ENCODE peak calls at places on chromosomes 3 and 15, in ten cellular contexts. One of them, this sample, is unnamed.

GRCh38 chr3:183268361-183268760 is 15.3 kb downstream of the B3GNT5 start:
- DNase-seq in tibial nerve: no peak
- DNase-seq in A549: no peak
- DNase-seq in IMR-90: no peak
- DNase-seq in upper lobe of left lung: no peak
- DNase-seq in K562: no peak
- DNase-seq in breast epithelium: no peak
- DNase-seq in heart left ventricle: no peak
- DNase-seq in sigmoid colon: no peak
- DNase-seq in stomach: no peak
- DNase-seq in this sample: no peak

GRCh38 chr3:197468866-197469382 is 86.8 kb downstream of the BDH1 start:
- DNase-seq in tibial nerve: no peak
- DNase-seq in A549: peak; percentile 71
- DNase-seq in IMR-90: peak; percentile 46
- DNase-seq in upper lobe of left lung: no peak
- DNase-seq in K562: no peak
- DNase-seq in breast epithelium: no peak
- DNase-seq in heart left ventricle: no peak
- DNase-seq in sigmoid colon: no peak
- DNase-seq in stomach: peak; percentile 33
- DNase-seq in this sample: no peak

GRCh38 chr3:24526640-24527237 is 32.1 kb upstream of the THRB start:
- DNase-seq in tibial nerve: no peak
- DNase-seq in A549: no peak
- DNase-seq in IMR-90: no peak
- DNase-seq in upper lobe of left lung: no peak
- DNase-seq in K562: no peak
- DNase-seq in breast epithelium: no peak
- DNase-seq in heart left ventricle: no peak
- DNase-seq in sigmoid colon: no peak
- DNase-seq in stomach: no peak
- DNase-seq in this sample: no peak

GRCh38 chr3:121431717-121432517 is 113.9 kb downstream of the POLQ start:
- DNase-seq in tibial nerve: no peak
- DNase-seq in A549: no peak
- DNase-seq in IMR-90: peak; percentile 59
- DNase-seq in upper lobe of left lung: peak; percentile 31
- DNase-seq in K562: no peak
- DNase-seq in breast epithelium: no peak
- DNase-seq in heart left ventricle: no peak
- DNase-seq in sigmoid colon: no peak
- DNase-seq in stomach: no peak
- DNase-seq in this sample: no peak

GRCh38 chr15:60379466-60380274 is 18.1 kb downstream of the ANXA2 start:
- DNase-seq in tibial nerve: no peak
- DNase-seq in A549: peak; percentile 95
- DNase-seq in IMR-90: peak; percentile 98
- DNase-seq in upper lobe of left lung: no peak
- DNase-seq in K562: no peak
- DNase-seq in breast epithelium: no peak
- DNase-seq in heart left ventricle: no peak
- DNase-seq in sigmoid colon: no peak
- DNase-seq in stomach: no peak
- DNase-seq in this sample: no peak

GRCh38 chr3:134328147-134328591 is 46.1 kb downstream of the AMOTL2 start:
- DNase-seq in tibial nerve: no peak
- DNase-seq in A549: peak; percentile 74
- DNase-seq in IMR-90: peak; percentile 93
- DNase-seq in upper lobe of left lung: no peak
- DNase-seq in K562: no peak
- DNase-seq in breast epithelium: peak; percentile 37
- DNase-seq in heart left ventricle: no peak
- DNase-seq in sigmoid colon: peak; percentile 70
- DNase-seq in stomach: no peak
- DNase-seq in this sample: no peak

GRCh38 chr3:111885578-111885977 is 26.5 kb downstream of the PHLDB2 start:
- DNase-seq in tibial nerve: no peak
- DNase-seq in A549: no peak
- DNase-seq in IMR-90: no peak
- DNase-seq in upper lobe of left lung: no peak
- DNase-seq in K562: no peak
- DNase-seq in breast epithelium: no peak
- DNase-seq in heart left ventricle: no peak
- DNase-seq in sigmoid colon: no peak
- DNase-seq in stomach: no peak
- DNase-seq in this sample: no peak

GRCh38 chr3:154615451-154615850 is 185.5 kb upstream of the GPR149 start:
- DNase-seq in tibial nerve: no peak
- DNase-seq in A549: no peak
- DNase-seq in IMR-90: no peak
- DNase-seq in upper lobe of left lung: no peak
- DNase-seq in K562: no peak
- DNase-seq in breast epithelium: no peak
- DNase-seq in heart left ventricle: no peak
- DNase-seq in sigmoid colon: no peak
- DNase-seq in stomach: no peak
- DNase-seq in this sample: no peak

GRCh38 chr3:186165331-186165730 is 56.4 kb upstream of the ETV5 start:
- DNase-seq in tibial nerve: no peak
- DNase-seq in A549: no peak
- DNase-seq in IMR-90: no peak
- DNase-seq in upper lobe of left lung: no peak
- DNase-seq in K562: no peak
- DNase-seq in breast epithelium: no peak
- DNase-seq in heart left ventricle: no peak
- DNase-seq in sigmoid colon: no peak
- DNase-seq in stomach: no peak
- DNase-seq in this sample: no peak

GRCh38 chr3:9279959-9280358 is 30.5 kb upstream of the SRGAP3 start:
- DNase-seq in tibial nerve: no peak
- DNase-seq in A549: peak; percentile 8
- DNase-seq in IMR-90: peak; percentile 20
- DNase-seq in upper lobe of left lung: no peak
- DNase-seq in K562: no peak
- DNase-seq in breast epithelium: no peak
- DNase-seq in heart left ventricle: no peak
- DNase-seq in sigmoid colon: no peak
- DNase-seq in stomach: no peak
- DNase-seq in this sample: no peak

GRCh38 chr15:68192117-68192516 is 13.0 kb downstream of the CALML4 start:
- DNase-seq in tibial nerve: no peak
- DNase-seq in A549: no peak
- DNase-seq in IMR-90: no peak
- DNase-seq in upper lobe of left lung: no peak
- DNase-seq in K562: no peak
- DNase-seq in breast epithelium: no peak
- DNase-seq in heart left ventricle: no peak
- DNase-seq in sigmoid colon: no peak
- DNase-seq in stomach: no peak
- DNase-seq in this sample: no peak

GRCh38 chr3:105367406-105368213 is 901 bp downstream of the ALCAM start:
- DNase-seq in tibial nerve: peak; percentile 38
- DNase-seq in A549: peak; percentile 65
- DNase-seq in IMR-90: peak; percentile 70
- DNase-seq in upper lobe of left lung: peak; percentile 79
- DNase-seq in K562: no peak
- DNase-seq in breast epithelium: peak; percentile 70
- DNase-seq in heart left ventricle: peak; percentile 78
- DNase-seq in sigmoid colon: peak; percentile 83
- DNase-seq in stomach: peak; percentile 77
- DNase-seq in this sample: peak; percentile 43
- TF ChIP-seq POLR2A in tibial nerve: no peak
- TF ChIP-seq POLR2A in A549: no peak
- TF ChIP-seq POLR2A in IMR-90: no peak
- TF ChIP-seq POLR2A in upper lobe of left lung: no peak
- TF ChIP-seq POLR2A in K562: no peak
- TF ChIP-seq POLR2A in breast epithelium: no peak
- TF ChIP-seq POLR2A in heart left ventricle: no peak
- TF ChIP-seq POLR2A in sigmoid colon: no peak
- TF ChIP-seq POLR2A in stomach: no peak
- TF ChIP-seq POLR2A in this sample: no peak

DNA sequence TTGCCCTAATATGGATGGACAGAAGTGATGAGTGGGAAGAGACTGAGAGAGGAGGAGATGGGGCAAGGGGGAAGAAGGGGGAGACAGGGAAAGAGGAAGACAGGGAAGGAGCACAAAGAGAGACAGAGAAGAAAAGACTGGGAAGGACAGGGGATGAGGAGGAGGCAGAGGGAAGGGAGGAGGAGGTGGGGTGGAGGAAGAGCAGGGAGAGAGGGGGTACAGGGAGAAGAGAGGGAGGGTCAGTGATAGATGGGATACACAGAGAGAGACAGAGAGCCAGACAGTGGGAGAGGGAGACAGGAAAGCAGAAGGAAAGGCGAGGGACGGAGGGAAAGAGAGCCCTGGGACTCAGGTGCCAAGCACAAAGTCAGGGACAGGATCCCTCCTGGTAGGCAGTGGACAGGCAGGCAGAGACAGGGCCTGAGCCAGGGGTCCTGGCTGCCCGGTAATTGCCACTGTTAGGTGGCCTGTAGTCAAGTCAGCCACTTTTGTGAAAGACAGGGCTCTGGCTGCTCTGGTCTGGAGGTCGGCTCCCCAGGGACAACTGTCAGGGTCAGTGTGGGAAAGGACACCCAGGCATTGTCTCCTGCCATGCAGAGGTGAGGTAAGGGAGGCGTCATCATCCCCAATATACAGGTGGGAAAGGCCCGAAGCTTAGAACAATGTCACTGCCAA is 9.8 kb downstream of the VILL start:
- DNase-seq in tibial nerve: no peak
- DNase-seq in A549: no peak
- DNase-seq in IMR-90: no peak
- DNase-seq in upper lobe of left lung: no peak
- DNase-seq in K562: no peak
- DNase-seq in breast epithelium: no peak
- DNase-seq in heart left ventricle: no peak
- DNase-seq in sigmoid colon: peak; percentile 57
- DNase-seq in stomach: peak; percentile 22
- DNase-seq in this sample: no peak
- H3K4me1 ChIP-seq in tibial nerve: peaks cover 64% of the 10 kb centered on the region
- H3K4me1 ChIP-seq in A549: peaks cover 15% of the 10 kb centered on the region
- H3K4me1 ChIP-seq in IMR-90: peaks cover 10% of the 10 kb centered on the region
- H3K4me1 ChIP-seq in upper lobe of left lung: peaks cover 43% of the 10 kb centered on the region
- H3K4me1 ChIP-seq in K562: peaks cover 41% of the 10 kb centered on the region
- H3K4me1 ChIP-seq in breast epithelium: peaks cover 32% of the 10 kb centered on the region
- H3K4me1 ChIP-seq in heart left ventricle: peaks cover 30% of the 10 kb centered on the region
- H3K4me1 ChIP-seq in sigmoid colon: peaks cover 16% of the 10 kb centered on the region
- H3K4me1 ChIP-seq in stomach: peaks cover 90% of the 10 kb centered on the region
- H3K4me1 ChIP-seq in this sample: peaks cover 3% of the 10 kb centered on the region

DNA sequence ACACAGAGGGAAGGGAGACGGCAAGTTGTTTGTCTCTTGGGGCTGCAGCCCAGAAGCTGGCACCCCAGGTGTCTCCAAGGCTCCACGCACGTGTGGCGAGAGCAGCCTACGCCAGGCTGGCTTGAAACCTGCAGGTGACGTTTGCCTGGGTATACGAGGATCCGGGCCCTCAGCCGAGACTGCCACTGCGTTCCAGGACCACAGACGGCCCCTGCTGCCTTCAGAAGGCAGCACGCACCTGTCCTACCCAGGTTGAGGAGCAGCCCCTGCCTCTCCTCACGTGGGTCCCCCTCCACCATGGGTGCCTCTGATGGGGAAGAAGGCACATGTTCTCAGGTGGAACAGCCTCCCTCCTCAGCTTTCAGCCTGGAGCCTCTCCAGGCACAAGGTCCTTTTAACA is 75.3 kb upstream of the PRR20G start:
- DNase-seq in tibial nerve: no peak
- DNase-seq in A549: no peak
- DNase-seq in IMR-90: no peak
- DNase-seq in upper lobe of left lung: no peak
- DNase-seq in K562: no peak
- DNase-seq in breast epithelium: no peak
- DNase-seq in heart left ventricle: no peak
- DNase-seq in sigmoid colon: no peak
- DNase-seq in stomach: no peak
- DNase-seq in this sample: no peak
- H3K27ac ChIP-seq in tibial nerve: no peak overlapping the region
- H3K27ac ChIP-seq in A549: no peak overlapping the region
- H3K27ac ChIP-seq in IMR-90: no peak overlapping the region
- H3K27ac ChIP-seq in upper lobe of left lung: no peak overlapping the region
- H3K27ac ChIP-seq in K562: no peak overlapping the region
- H3K27ac ChIP-seq in breast epithelium: no peak overlapping the region
- H3K27ac ChIP-seq in heart left ventricle: no peak overlapping the region
- H3K27ac ChIP-seq in sigmoid colon: no peak overlapping the region
- H3K27ac ChIP-seq in stomach: no peak overlapping the region
- H3K27ac ChIP-seq in this sample: no peak overlapping the region

DNA sequence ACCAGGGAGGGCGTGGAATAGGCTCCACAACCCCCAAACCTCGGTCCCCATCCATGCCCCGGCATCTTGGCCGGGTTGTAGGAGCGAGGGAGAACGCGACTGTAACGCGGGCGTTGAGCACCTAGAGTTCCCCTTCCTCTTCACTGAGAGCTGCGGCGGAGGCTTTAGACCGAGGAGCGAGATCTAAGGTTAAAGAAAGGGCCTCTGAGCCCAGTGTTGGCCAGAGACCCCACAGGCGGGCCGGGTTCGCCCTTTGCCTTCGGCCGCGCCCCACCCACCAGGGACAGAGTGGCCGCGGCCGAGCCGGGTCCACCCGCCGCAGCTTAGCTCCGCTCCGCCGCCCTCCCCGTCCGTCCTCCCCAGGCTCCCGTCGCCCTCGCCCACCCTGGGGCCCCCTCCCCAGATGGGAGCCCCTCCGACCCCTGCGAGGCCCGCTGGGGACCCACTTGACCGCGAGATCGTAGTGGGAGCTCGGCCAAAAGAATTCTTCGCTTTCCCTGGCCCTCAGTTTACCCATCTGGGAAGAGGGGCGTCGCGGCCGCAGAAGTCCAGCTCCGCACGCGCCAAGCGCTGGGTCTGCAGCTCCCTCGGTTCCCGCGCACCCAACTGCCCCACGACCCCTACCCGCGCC is 425 bp downstream of the ANPEP start:
- DNase-seq in tibial nerve: no peak
- DNase-seq in A549: no peak
- DNase-seq in IMR-90: no peak
- DNase-seq in upper lobe of left lung: peak; percentile 48
- DNase-seq in K562: no peak
- DNase-seq in breast epithelium: no peak
- DNase-seq in heart left ventricle: no peak
- DNase-seq in sigmoid colon: no peak
- DNase-seq in stomach: peak; percentile 31
- DNase-seq in this sample: no peak
- TF ChIP-seq POLR2A in tibial nerve: no peak
- TF ChIP-seq POLR2A in A549: no peak
- TF ChIP-seq POLR2A in IMR-90: no peak
- TF ChIP-seq POLR2A in upper lobe of left lung: no peak
- TF ChIP-seq POLR2A in K562: no peak
- TF ChIP-seq POLR2A in breast epithelium: no peak
- TF ChIP-seq POLR2A in heart left ventricle: no peak
- TF ChIP-seq POLR2A in sigmoid colon: no peak
- TF ChIP-seq POLR2A in stomach: no peak
- TF ChIP-seq POLR2A in this sample: no peak

GRCh38 chr3:126748701-126749546 is 44.9 kb downstream of the CHCHD6 start:
- DNase-seq in tibial nerve: no peak
- DNase-seq in A549: no peak
- DNase-seq in IMR-90: no peak
- DNase-seq in upper lobe of left lung: no peak
- DNase-seq in K562: no peak
- DNase-seq in breast epithelium: no peak
- DNase-seq in heart left ventricle: no peak
- DNase-seq in sigmoid colon: no peak
- DNase-seq in stomach: no peak
- DNase-seq in this sample: no peak
- H3K4me1 ChIP-seq in tibial nerve: peaks cover 48% of the 10 kb centered on the region
- H3K4me1 ChIP-seq in A549: peaks cover 33% of the 10 kb centered on the region
- H3K4me1 ChIP-seq in IMR-90: peaks cover 24% of the 10 kb centered on the region
- H3K4me1 ChIP-seq in upper lobe of left lung: peaks cover 51% of the 10 kb centered on the region
- H3K4me1 ChIP-seq in K562: peaks cover 17% of the 10 kb centered on the region
- H3K4me1 ChIP-seq in breast epithelium: no peaks in the 10 kb centered on the region
- H3K4me1 ChIP-seq in heart left ventricle: peaks cover 48% of the 10 kb centered on the region
- H3K4me1 ChIP-seq in sigmoid colon: peaks cover 17% of the 10 kb centered on the region
- H3K4me1 ChIP-seq in stomach: peaks cover 27% of the 10 kb centered on the region
- H3K4me1 ChIP-seq in this sample: no peaks in the 10 kb centered on the region